ENCODE peak calls at places on chromosomes 4 and X, in seven cellular contexts. V is astrocyte, D is HFFc6, G is suprapubic skin, B is GM20000, P is RWPE1, H is natural killer cell. N is an unnamed sample.

GRCh38 chr4:108359130-108359709 is 190.5 kb upstream of the LEF1 start:
- DNase-seq in H (no peak), P (no peak), V (no peak), D (no peak), G (no peak), B (no peak), N (no peak)

GRCh38 chrX:15579778-15580747 is 20.7 kb downstream of the ACE2 start:
- DNase-seq in G (no peak), D (no peak), H (no peak), V (peak; percentile 63), B (no peak), P (no peak), N (no peak)

GRCh38 chrX:97524340-97524739 is 640.6 kb downstream of the RPA4 start:
- DNase-seq in H (no peak), P (no peak), V (no peak), D (no peak), B (no peak), G (no peak), N (no peak)

GRCh38 chr4:6448476-6449170 is 23.8 kb downstream of the PPP2R2C start:
- DNase-seq in V (no peak), D (no peak), H (no peak), B (no peak), P (no peak), G (no peak), N (no peak)

GRCh38 chr4:122224348-122224747 is 72.2 kb downstream of the BLTP1 start:
- DNase-seq in G (no peak), P (peak; percentile 2), D (no peak), H (no peak), B (no peak), V (no peak), N (no peak)

GRCh38 chr4:176927664-176928063 is 134.9 kb upstream of the VEGFC start:
- DNase-seq in B (no peak), D (peak; percentile 91), V (peak; percentile 66), H (no peak), P (peak; percentile 60), G (no peak), N (peak; percentile 80)

GRCh38 chr4:106601519-106601918 is 232.9 kb upstream of the GIMD1 start:
- DNase-seq in V (peak; percentile 27), B (no peak), D (no peak), P (no peak), G (no peak), H (no peak), N (no peak)

GRCh38 chr4:27666943-27667342 is 806.3 kb downstream of the STIM2 start:
- DNase-seq in P (no peak), G (no peak), H (no peak), B (no peak), V (no peak), D (no peak), N (no peak)

GRCh38 chrX:31555506-31555905 is 483.7 kb upstream of the FTHL17 start:
- DNase-seq in G (no peak), D (no peak), B (no peak), H (no peak), P (no peak), V (peak; percentile 39), N (no peak)

GRCh38 chr4:129144755-129145206 is 48.8 kb downstream of the C4orf33 start:
- DNase-seq in P (no peak), G (no peak), B (no peak), D (no peak), V (no peak), H (no peak), N (peak; percentile 5)

GRCh38 chr4:184870718-184871117 is 45.0 kb upstream of the ACSL1 start:
- DNase-seq in P (no peak), V (no peak), H (no peak), B (no peak), G (no peak), D (no peak), N (no peak)

GRCh38 chr4:184868623-184869022 is 42.9 kb upstream of the ACSL1 start:
- DNase-seq in P (no peak), V (no peak), B (no peak), D (no peak), G (no peak), H (no peak), N (no peak)

GRCh38 chr4:184873039-184873438 is 47.3 kb upstream of the ACSL1 start:
- DNase-seq in B (no peak), V (no peak), H (no peak), D (no peak), P (no peak), G (no peak), N (no peak)
- TF ChIP-seq CTCF in B (no peak), V (no peak), H (no peak), D (no peak), P (no peak), G (no peak), N (no peak)

GRCh38 chr4:178633263-178633662 is 1191.0 kb upstream of the AGA start:
- DNase-seq in V (no peak), D (no peak), P (no peak), B (no peak), G (no peak), H (no peak), N (no peak)
- TF ChIP-seq CTCF in V (no peak), D (peak; percentile 35), P (no peak), B (no peak), G (no peak), H (no peak), N (no peak)

GRCh38 chrX:134764202-134764785 is 106.0 kb upstream of the PLAC1 start:
- DNase-seq in D (peak; percentile 34), G (no peak), P (peak; percentile 86), H (no peak), V (no peak), B (peak; percentile 32), N (no peak)
- TF ChIP-seq CTCF in D (peak; percentile 54), G (no peak), P (no peak), H (no peak), V (peak; percentile 5), B (no peak), N (no peak)

GRCh38 chr4:86159216-86159615 is 200.6 kb downstream of the MAPK10 start:
- DNase-seq in D (no peak), H (no peak), B (no peak), V (no peak), G (no peak), P (no peak), N (no peak)

GRCh38 chr4:86155766-86156165 is 204.1 kb downstream of the MAPK10 start:
- DNase-seq in D (no peak), P (no peak), V (no peak), B (no peak), H (no peak), G (no peak), N (no peak)

GRCh38 chr4:86156526-86156925 is 203.3 kb downstream of the MAPK10 start:
- DNase-seq in D (no peak), H (no peak), G (no peak), B (no peak), P (no peak), V (no peak), N (no peak)

DNA sequence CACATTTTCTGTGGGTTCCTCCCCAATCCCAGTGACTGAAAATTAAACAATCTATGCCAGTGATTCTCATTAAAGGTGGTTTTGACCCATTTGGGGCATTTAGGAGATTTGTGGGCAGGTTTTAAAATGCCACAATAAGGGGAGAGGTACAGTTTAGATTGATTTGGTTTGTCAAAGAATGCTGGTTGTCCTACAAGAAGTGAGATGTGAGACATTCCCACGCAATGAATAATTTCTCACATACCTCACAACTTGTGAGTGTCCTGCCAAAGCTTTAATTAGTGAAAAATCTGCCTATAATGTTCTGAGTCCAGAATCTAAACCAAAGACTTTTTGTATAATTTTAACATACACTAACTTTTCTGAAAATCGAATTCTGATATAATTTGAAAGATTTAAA is 199.4 kb downstream of the MAPK10 start:
- DNase-seq in P (no peak), V (peak; percentile 67), H (no peak), B (no peak), D (no peak), G (no peak), N (no peak)
- TF ChIP-seq CTCF in P (no peak), V (no peak), H (no peak), B (no peak), D (no peak), G (no peak), N (no peak)

GRCh38 chr4:151488968-151489367 is 80.0 kb downstream of the FHIP1A start:
- DNase-seq in G (no peak), P (no peak), B (no peak), V (no peak), D (no peak), H (no peak), N (no peak)

GRCh38 chr4:151485541-151486131 is 76.7 kb downstream of the FHIP1A start:
- DNase-seq in G (no peak), B (no peak), V (peak; percentile 36), P (no peak), H (no peak), D (no peak), N (no peak)

GRCh38 chr4:151486166-151486565 is 77.2 kb downstream of the FHIP1A start:
- DNase-seq in B (no peak), P (no peak), D (peak; percentile 85), H (no peak), V (peak; percentile 86), G (no peak), N (no peak)

GRCh38 chr4:151484396-151485102 is 75.6 kb downstream of the FHIP1A start:
- DNase-seq in P (peak; percentile 84), H (no peak), B (no peak), D (peak; percentile 85), V (peak; percentile 91), G (no peak), N (peak; percentile 18)

GRCh38 chr4:151489462-151490203 is 80.7 kb downstream of the FHIP1A start:
- DNase-seq in B (no peak), H (no peak), P (no peak), V (no peak), D (no peak), G (no peak), N (no peak)
- TF ChIP-seq CTCF in B (no peak), H (no peak), P (no peak), V (no peak), D (no peak), G (no peak), N (no peak)

DNA sequence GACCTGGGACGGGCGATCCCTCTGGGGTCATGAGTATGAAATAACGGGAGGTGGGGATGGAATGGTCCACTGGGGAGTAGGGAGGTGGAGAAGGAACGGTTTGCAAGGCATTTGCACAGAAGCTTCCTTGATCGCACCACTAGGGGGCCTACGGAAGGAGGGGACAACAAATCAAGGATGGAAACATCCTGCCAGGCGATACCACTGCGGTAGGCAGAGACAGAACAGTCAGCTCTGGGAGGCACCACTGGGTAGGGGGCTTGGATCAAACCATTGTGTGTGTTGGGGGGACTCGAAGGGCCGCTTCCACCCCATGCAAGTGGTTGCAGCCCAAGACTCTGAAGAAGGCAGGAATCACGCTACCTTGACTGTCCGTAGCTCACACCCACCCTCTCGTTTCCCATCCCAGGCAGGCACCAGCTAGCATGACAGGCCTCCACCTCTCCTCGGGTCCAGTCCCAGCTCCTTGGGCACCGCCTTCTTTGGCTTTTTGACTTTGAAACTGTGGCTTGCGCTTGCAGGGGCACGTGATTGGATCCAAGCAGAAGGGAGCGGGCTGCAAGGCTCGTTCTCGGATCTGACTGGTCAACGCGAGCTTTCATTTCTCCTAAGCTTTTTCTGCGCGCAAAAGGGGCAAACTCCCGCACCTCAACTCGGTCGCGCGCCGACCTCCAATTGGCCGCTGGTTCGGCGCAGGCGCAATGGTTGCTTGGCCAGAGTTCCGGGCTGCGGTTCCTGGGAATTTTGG is 28.4 kb downstream of the GAGE1 start:
- DNase-seq in G (no peak), D (no peak), B (peak; percentile 15), H (no peak), P (peak; percentile 22), V (no peak), N (no peak)
- TF ChIP-seq CTCF in G (no peak), D (no peak), B (no peak), H (no peak), P (peak; percentile 25), V (no peak), N (no peak)

N was measured in AG09319.